ENCODE peak calls at places on chromosome 13, in four cellular contexts. One of them, this sample, is unnamed.
A peak's percentile ranks its signal among the peaks of the same experiment; 100 is the strongest.

GRCh38 chr13:44309771-44310767 is 63.6 kb upstream of the SERP2 start:
- DNase-seq in mesendoderm: no peak
- DNase-seq in fibroblast of lung: peak; percentile 55
- DNase-seq in thoracic aorta: no peak
- DNase-seq in this sample: no peak

GRCh38 chr13:78228211-78228610 is 309.6 kb upstream of the EDNRB start:
- DNase-seq in mesendoderm: no peak
- DNase-seq in fibroblast of lung: peak; percentile 66
- DNase-seq in thoracic aorta: no peak
- DNase-seq in this sample: no peak

GRCh38 chr13:108618233-108618632 is 11.2 kb upstream of the MYO16 start:
- DNase-seq in mesendoderm: peak; percentile 7
- DNase-seq in fibroblast of lung: no peak
- DNase-seq in thoracic aorta: no peak
- DNase-seq in this sample: no peak

GRCh38 chr13:50910483-50910805 is 853 bp downstream of the RNASEH2B start:
- DNase-seq in mesendoderm: peak; percentile 71
- DNase-seq in fibroblast of lung: peak; percentile 62
- DNase-seq in thoracic aorta: no peak
- DNase-seq in this sample: peak; percentile 43

GRCh38 chr13:113990321-113990837 is 16.5 kb upstream of the C13orf46 start:
- DNase-seq in mesendoderm: no peak
- DNase-seq in fibroblast of lung: no peak
- DNase-seq in thoracic aorta: peak; percentile 1
- DNase-seq in this sample: no peak

GRCh38 chr13:105979131-105979530 is 556.3 kb downstream of the EFNB2 start:
- DNase-seq in mesendoderm: no peak
- DNase-seq in fibroblast of lung: no peak
- DNase-seq in thoracic aorta: no peak
- DNase-seq in this sample: no peak

GRCh38 chr13:50400930-50401553 is 385.8 kb downstream of the KCNRG start:
- DNase-seq in mesendoderm: no peak
- DNase-seq in fibroblast of lung: peak; percentile 97
- DNase-seq in thoracic aorta: no peak
- DNase-seq in this sample: no peak

GRCh38 chr13:72342364-72342763 is 385.1 kb downstream of the MZT1 start:
- DNase-seq in mesendoderm: no peak
- DNase-seq in fibroblast of lung: no peak
- DNase-seq in thoracic aorta: no peak
- DNase-seq in this sample: no peak

GRCh38 chr13:108102771-108103170 is 112.6 kb downstream of the LIG4 start:
- DNase-seq in mesendoderm: no peak
- DNase-seq in fibroblast of lung: peak; percentile 1
- DNase-seq in thoracic aorta: no peak
- DNase-seq in this sample: no peak

GRCh38 chr13:48493076-48493765 is 39.7 kb downstream of the RCBTB2 start:
- DNase-seq in mesendoderm: no peak
- DNase-seq in fibroblast of lung: no peak
- DNase-seq in thoracic aorta: no peak
- DNase-seq in this sample: no peak

GRCh38 chr13:36819811-36820140 is 754 bp downstream of the RFXAP start:
- DNase-seq in mesendoderm: peak; percentile 56
- DNase-seq in fibroblast of lung: peak; percentile 48
- DNase-seq in thoracic aorta: no peak
- DNase-seq in this sample: peak; percentile 59

GRCh38 chr13:49635599-49636433 is 7.5 kb downstream of the ARL11 start:
- DNase-seq in mesendoderm: peak; percentile 83
- DNase-seq in fibroblast of lung: peak; percentile 69
- DNase-seq in thoracic aorta: no peak
- DNase-seq in this sample: no peak

GRCh38 chr13:39100996-39101751 is 62.9 kb downstream of the NHLRC3 start:
- DNase-seq in mesendoderm: no peak
- DNase-seq in fibroblast of lung: no peak
- DNase-seq in thoracic aorta: no peak
- DNase-seq in this sample: no peak

GRCh38 chr13:31896427-31896826 is 135.1 kb upstream of the FRY start:
- DNase-seq in mesendoderm: peak; percentile 13
- DNase-seq in fibroblast of lung: peak; percentile 77
- DNase-seq in thoracic aorta: no peak
- DNase-seq in this sample: peak; percentile 79

GRCh38 chr13:39148513-39148961 is 110.3 kb downstream of the NHLRC3 start:
- DNase-seq in mesendoderm: peak; percentile 92
- DNase-seq in fibroblast of lung: peak; percentile 88
- DNase-seq in thoracic aorta: no peak
- DNase-seq in this sample: peak; percentile 35

GRCh38 chr13:28728642-28729041 is 9.9 kb upstream of the SLC46A3 start:
- DNase-seq in mesendoderm: no peak
- DNase-seq in fibroblast of lung: no peak
- DNase-seq in thoracic aorta: no peak
- DNase-seq in this sample: no peak

GRCh38 chr13:67100723-67101122 is 129.4 kb downstream of the PCDH9 start:
- DNase-seq in mesendoderm: peak; percentile 71
- DNase-seq in fibroblast of lung: peak; percentile 79
- DNase-seq in thoracic aorta: no peak
- DNase-seq in this sample: peak; percentile 72

GRCh38 chr13:50375792-50376191 is 360.5 kb downstream of the KCNRG start:
- DNase-seq in mesendoderm: no peak
- DNase-seq in fibroblast of lung: peak; percentile 90
- DNase-seq in thoracic aorta: no peak
- DNase-seq in this sample: no peak

GRCh38 chr13:112892759-112893569 is 76.0 kb upstream of the MCF2L start:
- DNase-seq in mesendoderm: peak; percentile 41
- DNase-seq in fibroblast of lung: no peak
- DNase-seq in thoracic aorta: no peak
- DNase-seq in this sample: no peak

GRCh38 chr13:94620286-94620896 is 18.7 kb downstream of the GPR180 start:
- DNase-seq in mesendoderm: peak; percentile 57
- DNase-seq in fibroblast of lung: peak; percentile 11
- DNase-seq in thoracic aorta: no peak
- DNase-seq in this sample: peak; percentile 51

GRCh38 chr13:45918597-45918996 is 67.0 kb upstream of the SIAH3 start:
- DNase-seq in mesendoderm: no peak
- DNase-seq in fibroblast of lung: no peak
- DNase-seq in thoracic aorta: no peak
- DNase-seq in this sample: no peak

GRCh38 chr13:109249780-109250528 is 536.4 kb downstream of the IRS2 start:
- DNase-seq in mesendoderm: no peak
- DNase-seq in fibroblast of lung: no peak
- DNase-seq in thoracic aorta: no peak
- DNase-seq in this sample: no peak

GRCh38 chr13:19605161-19605955 is 28.1 kb upstream of the MPHOSPH8 start:
- DNase-seq in mesendoderm: no peak
- DNase-seq in fibroblast of lung: peak; percentile 76
- DNase-seq in thoracic aorta: no peak
- DNase-seq in this sample: no peak

GRCh38 chr13:94009696-94010095 is 469.8 kb downstream of the DCT start:
- DNase-seq in mesendoderm: no peak
- DNase-seq in fibroblast of lung: peak; percentile 59
- DNase-seq in thoracic aorta: no peak
- DNase-seq in this sample: no peak

GRCh38 chr13:40026174-40026585 is 370.7 kb downstream of the COG6 start:
- DNase-seq in mesendoderm: no peak
- DNase-seq in fibroblast of lung: peak; percentile 73
- DNase-seq in thoracic aorta: no peak
- DNase-seq in this sample: no peak

GRCh38 chr13:41411536-41411935 is 45.8 kb upstream of the RGCC start:
- DNase-seq in mesendoderm: peak; percentile 65
- DNase-seq in fibroblast of lung: peak; percentile 54
- DNase-seq in thoracic aorta: no peak
- DNase-seq in this sample: peak; percentile 33

GRCh38 chr13:41145136-41145908 is 12.7 kb upstream of the KBTBD6 start:
- DNase-seq in mesendoderm: no peak
- DNase-seq in fibroblast of lung: peak; percentile 35
- DNase-seq in thoracic aorta: no peak
- DNase-seq in this sample: no peak

GRCh38 chr13:51451467-51452390 is 1.1 kb downstream of the INTS6 start:
- DNase-seq in mesendoderm: peak; percentile 90
- DNase-seq in fibroblast of lung: peak; percentile 67
- DNase-seq in thoracic aorta: peak; percentile 73
- DNase-seq in this sample: peak; percentile 86

GRCh38 chr13:76820759-76821158 is 65.4 kb downstream of the KCTD12 start:
- DNase-seq in mesendoderm: peak; percentile 48
- DNase-seq in fibroblast of lung: no peak
- DNase-seq in thoracic aorta: no peak
- DNase-seq in this sample: no peak

GRCh38 chr13:102402292-102402691 is 444 bp upstream of the FGF14 start:
- DNase-seq in mesendoderm: peak; percentile 96
- DNase-seq in fibroblast of lung: peak; percentile 48
- DNase-seq in thoracic aorta: no peak
- DNase-seq in this sample: peak; percentile 54

DNA sequence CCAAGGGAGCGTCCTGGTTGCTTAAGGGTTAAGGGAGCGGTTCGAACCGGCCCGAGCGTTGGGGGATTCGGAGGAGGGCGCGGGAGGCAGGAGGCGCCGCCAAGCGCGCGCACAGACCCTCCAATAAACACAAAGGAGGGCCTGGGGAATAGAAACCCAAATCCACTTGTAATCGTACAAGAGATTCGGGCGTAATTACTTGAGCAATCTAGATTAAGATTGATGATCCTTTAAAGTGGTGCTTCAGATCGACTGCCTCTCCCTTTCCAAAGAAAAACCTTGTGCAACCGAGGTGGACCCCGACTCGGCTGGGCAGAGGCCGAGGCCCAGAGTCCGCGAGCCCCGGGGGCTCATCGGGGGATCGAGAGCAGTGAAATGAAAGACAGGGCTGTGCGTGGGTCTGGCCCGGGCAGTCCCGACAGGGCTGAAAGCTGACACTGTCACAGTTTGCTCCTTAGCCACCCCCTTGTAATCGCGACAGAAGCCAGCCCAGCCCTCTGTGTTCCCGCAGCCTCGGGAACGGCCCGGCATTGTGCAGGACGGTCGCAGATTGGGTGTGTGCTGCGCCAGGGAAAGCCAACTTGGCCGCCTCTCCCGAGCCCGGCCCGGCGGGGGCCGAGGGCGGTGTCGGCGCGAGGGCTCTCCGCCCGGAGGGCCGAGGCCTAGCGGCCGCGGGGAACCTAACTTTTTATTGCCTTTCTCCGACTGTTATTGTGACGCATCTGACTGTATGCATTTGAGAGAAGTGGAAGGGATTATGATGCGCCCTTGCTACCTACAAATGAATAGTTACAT is 5.6 kb downstream of the MAB21L1 start:
- DNase-seq in mesendoderm: peak; percentile 85
- DNase-seq in fibroblast of lung: peak; percentile 39
- DNase-seq in thoracic aorta: no peak
- DNase-seq in this sample: no peak
- H3K4me3 ChIP-seq in mesendoderm: peak overlapping the region; percentile 33
- H3K4me3 ChIP-seq in fibroblast of lung: peak overlapping the region; percentile 49
- H3K4me3 ChIP-seq in thoracic aorta: peak overlapping the region; percentile 69
- H3K4me3 ChIP-seq in this sample: no peak overlapping the region

GRCh38 chr13:98504029-98504351 is 72.9 kb downstream of the STK24 start:
- DNase-seq in mesendoderm: no peak
- DNase-seq in fibroblast of lung: no peak
- DNase-seq in thoracic aorta: no peak
- DNase-seq in this sample: no peak
- H3K4me1 ChIP-seq in mesendoderm: peaks cover 22% of the 10 kb centered on the region
- H3K4me1 ChIP-seq in fibroblast of lung: peaks cover 30% of the 10 kb centered on the region
- H3K4me1 ChIP-seq in thoracic aorta: peaks cover 39% of the 10 kb centered on the region
- H3K4me1 ChIP-seq in this sample: peaks cover 38% of the 10 kb centered on the region

GRCh38 chr13:88592105-88592504 is 920.9 kb downstream of the SLITRK5 start:
- DNase-seq in mesendoderm: peak; percentile 11
- DNase-seq in fibroblast of lung: no peak
- DNase-seq in thoracic aorta: no peak
- DNase-seq in this sample: no peak
- H3K4me3 ChIP-seq in mesendoderm: no peak overlapping the region
- H3K4me3 ChIP-seq in fibroblast of lung: no peak overlapping the region
- H3K4me3 ChIP-seq in thoracic aorta: no peak overlapping the region
- H3K4me3 ChIP-seq in this sample: no peak overlapping the region

DNA sequence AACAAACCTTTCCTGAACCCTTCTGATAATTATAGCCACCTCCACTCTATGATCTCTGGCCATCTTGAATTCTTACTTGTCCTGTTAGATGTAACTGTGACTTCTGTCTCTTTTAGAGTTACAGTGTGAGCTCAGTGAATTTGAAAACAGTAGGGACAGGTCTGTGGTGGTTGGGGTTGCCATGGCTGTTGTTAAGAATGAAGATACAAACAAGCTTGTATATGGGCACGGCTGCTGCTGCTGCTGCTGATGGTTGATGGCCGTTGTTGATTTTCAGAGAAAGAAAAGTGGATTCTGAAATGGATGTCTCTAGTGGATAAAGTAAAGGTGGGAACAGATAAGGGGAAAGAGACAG is 101.4 kb downstream of the STARD13 start:
- DNase-seq in mesendoderm: peak; percentile 54
- DNase-seq in fibroblast of lung: no peak
- DNase-seq in thoracic aorta: no peak
- DNase-seq in this sample: no peak
- H3K4me1 ChIP-seq in mesendoderm: peaks cover 7% of the 10 kb centered on the region
- H3K4me1 ChIP-seq in fibroblast of lung: peaks cover 14% of the 10 kb centered on the region
- H3K4me1 ChIP-seq in thoracic aorta: peaks cover 8% of the 10 kb centered on the region
- H3K4me1 ChIP-seq in this sample: no peaks in the 10 kb centered on the region

GRCh38 chr13:25630327-25630726 is 258.6 kb downstream of the ATP8A2 start:
- DNase-seq in mesendoderm: no peak
- DNase-seq in fibroblast of lung: no peak
- DNase-seq in thoracic aorta: no peak
- DNase-seq in this sample: peak; percentile 26
- H3K4me3 ChIP-seq in mesendoderm: no peak overlapping the region
- H3K4me3 ChIP-seq in fibroblast of lung: no peak overlapping the region
- H3K4me3 ChIP-seq in thoracic aorta: no peak overlapping the region
- H3K4me3 ChIP-seq in this sample: no peak overlapping the region

GRCh38 chr13:27660511-27660910 is 38.8 kb downstream of the POLR1D start:
- DNase-seq in mesendoderm: no peak
- DNase-seq in fibroblast of lung: no peak
- DNase-seq in thoracic aorta: no peak
- DNase-seq in this sample: no peak

GRCh38 chr13:27661017-27661416 is 39.3 kb downstream of the POLR1D start:
- DNase-seq in mesendoderm: no peak
- DNase-seq in fibroblast of lung: no peak
- DNase-seq in thoracic aorta: no peak
- DNase-seq in this sample: no peak

GRCh38 chr13:27658569-27658968 is 36.9 kb downstream of the POLR1D start:
- DNase-seq in mesendoderm: no peak
- DNase-seq in fibroblast of lung: peak; percentile 44
- DNase-seq in thoracic aorta: no peak
- DNase-seq in this sample: no peak

GRCh38 chr13:27657724-27658123 is 36.0 kb downstream of the POLR1D start:
- DNase-seq in mesendoderm: no peak
- DNase-seq in fibroblast of lung: no peak
- DNase-seq in thoracic aorta: no peak
- DNase-seq in this sample: no peak

DNA sequence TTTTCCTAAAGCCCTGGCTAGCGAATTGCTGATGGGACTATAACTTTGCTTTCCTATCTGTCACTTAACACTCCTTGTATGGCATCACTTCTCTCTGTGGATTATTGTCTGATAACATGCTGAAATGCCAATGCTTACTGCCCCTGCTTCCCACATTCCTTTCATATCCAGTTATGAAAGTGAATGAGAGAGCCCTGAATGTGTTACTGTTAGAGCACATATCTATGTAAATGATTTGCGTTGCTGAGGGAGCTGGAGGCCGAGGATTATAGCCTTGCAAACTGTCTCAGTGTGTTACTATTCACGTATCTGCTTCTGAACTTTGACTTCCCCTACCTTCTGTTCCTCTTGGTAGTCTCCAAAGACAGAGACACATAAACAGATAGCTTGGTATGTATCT is 37.8 kb downstream of the POLR1D start:
- DNase-seq in mesendoderm: no peak
- DNase-seq in fibroblast of lung: no peak
- DNase-seq in thoracic aorta: no peak
- DNase-seq in this sample: no peak
- H3K4me1 ChIP-seq in mesendoderm: no peaks in the 10 kb centered on the region
- H3K4me1 ChIP-seq in fibroblast of lung: peaks cover 5% of the 10 kb centered on the region
- H3K4me1 ChIP-seq in thoracic aorta: peaks cover 6% of the 10 kb centered on the region
- H3K4me1 ChIP-seq in this sample: no peaks in the 10 kb centered on the region

This sample was measured in HAP-1.